ENCODE peak calls at places on chromosomes 4 and X, in four cellular contexts. Z is fibroblast of lung, W is foreskin fibroblast, F is GM10248. E is an unnamed sample.

GRCh38 chrX:110394653-110395052 is 36.0 kb downstream of the RTL9 start:
- DNase-seq in Z (peak; percentile 77), W (peak; percentile 87), F (no peak), E (peak; percentile 76)

GRCh38 chrX:48590203-48591103 is 6.8 kb upstream of the WDR13 start:
- DNase-seq in Z (peak; percentile 34), W (no peak), F (no peak), E (peak; percentile 76)

GRCh38 chr4:648579-649292 is 23.4 kb downstream of the PDE6B start:
- DNase-seq in Z (no peak), W (no peak), F (no peak), E (no peak)

GRCh38 chr4:17787315-17787714 is 5.9 kb upstream of the FAM184B start:
- DNase-seq in Z (no peak), W (peak; percentile 69), F (no peak), E (peak; percentile 26)

GRCh38 chr4:1221155-1221870 is 27.6 kb downstream of the CTBP1 start:
- DNase-seq in Z (no peak), W (no peak), F (no peak), E (no peak)

GRCh38 chr4:44320833-44321232 is 127.8 kb downstream of the KCTD8 start:
- DNase-seq in Z (no peak), W (no peak), F (no peak), E (no peak)

GRCh38 chrX:107599371-107599970 is 28.8 kb upstream of the PRPS1 start:
- DNase-seq in Z (peak; percentile 25), W (no peak), F (no peak), E (no peak)

GRCh38 chr4:154491341-154491679 is 289 bp downstream of the DCHS2 start:
- DNase-seq in Z (peak; percentile 31), W (peak; percentile 67), F (peak; percentile 47), E (no peak)

GRCh38 chrX:66672106-66672505 is 33.2 kb upstream of the EDA2R start:
- DNase-seq in Z (no peak), W (peak; percentile 62), F (no peak), E (no peak)

GRCh38 chrX:108271397-108271787 is 166.8 kb downstream of the COL4A6 start:
- DNase-seq in Z (no peak), W (no peak), F (no peak), E (no peak)

GRCh38 chr4:90950385-90950841 is 823.2 kb downstream of the CCSER1 start:
- DNase-seq in Z (peak; percentile 3), W (no peak), F (no peak), E (no peak)

GRCh38 chr4:83075271-83075670 is 39.3 kb downstream of the PLAC8 start:
- DNase-seq in Z (peak; percentile 28), W (peak; percentile 37), F (no peak), E (no peak)

GRCh38 chr4:32562010-32562409 is 1841.8 kb downstream of the PCDH7 start:
- DNase-seq in Z (no peak), W (no peak), F (no peak), E (no peak)
- TF ChIP-seq CTCF in Z (no peak), W (no peak), F (no peak), E (no peak)

DNA sequence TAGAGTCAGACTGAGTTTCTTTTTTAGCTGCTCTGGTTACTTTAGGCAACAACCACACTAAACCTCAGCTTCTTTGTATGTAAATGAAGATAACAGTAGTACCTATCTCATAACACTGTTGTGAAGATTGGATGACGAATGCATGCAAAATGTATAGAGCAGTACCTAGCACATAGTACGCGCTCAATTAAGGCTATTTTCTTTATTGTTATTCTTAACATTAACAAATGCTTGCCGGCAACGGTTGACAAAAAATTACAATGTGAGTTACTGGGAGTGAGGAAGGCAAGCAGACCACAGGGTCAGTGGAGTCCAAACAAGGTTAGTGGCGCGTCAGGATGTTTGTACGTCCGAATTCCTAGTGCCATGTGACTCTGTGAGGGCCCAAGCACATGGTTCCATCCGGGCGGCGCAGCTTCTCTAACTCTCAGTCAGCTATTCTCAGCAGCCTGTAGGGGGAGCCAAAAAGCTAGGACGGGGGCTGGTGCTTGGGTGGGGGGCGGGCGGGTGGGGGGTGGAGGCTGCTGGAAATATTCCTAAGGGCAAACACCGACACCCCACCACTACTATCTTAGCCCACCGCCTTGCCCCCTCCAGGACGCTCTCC is 795 bp upstream of the NALF2 start:
- DNase-seq in Z (peak; percentile 12), W (no peak), F (no peak), E (no peak)
- TF ChIP-seq CTCF in Z (no peak), W (no peak), F (no peak), E (peak; percentile 35)

GRCh38 chr4:151035321-151035720 is 20.2 kb upstream of the LRBA start:
- DNase-seq in Z (no peak), W (no peak), F (no peak), E (no peak)
- TF ChIP-seq CTCF in Z (no peak), W (no peak), F (no peak), E (no peak)

DNA sequence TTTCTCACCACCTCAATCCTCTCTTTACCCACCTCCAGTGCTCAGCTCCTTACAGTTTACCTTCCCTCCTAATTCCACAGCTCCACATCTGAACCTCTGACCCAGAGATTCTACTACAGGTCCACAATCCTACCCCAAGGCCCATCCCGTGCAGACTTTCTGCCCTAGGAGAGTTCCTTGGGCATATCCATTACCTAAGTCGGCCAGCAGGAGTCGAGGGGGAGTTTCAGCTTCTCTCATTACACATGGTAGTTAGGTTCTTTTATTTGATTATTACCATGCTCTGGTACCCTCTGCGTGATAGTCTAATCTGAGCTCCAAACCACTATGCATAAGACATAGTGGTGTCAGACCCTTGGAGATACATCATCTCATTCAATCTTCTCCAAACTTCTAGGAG is 117.9 kb downstream of the SH3RF1 start:
- DNase-seq in Z (no peak), W (no peak), F (no peak), E (no peak)
- TF ChIP-seq CTCF in Z (no peak), W (peak; percentile 2), F (no peak), E (no peak)

DNA sequence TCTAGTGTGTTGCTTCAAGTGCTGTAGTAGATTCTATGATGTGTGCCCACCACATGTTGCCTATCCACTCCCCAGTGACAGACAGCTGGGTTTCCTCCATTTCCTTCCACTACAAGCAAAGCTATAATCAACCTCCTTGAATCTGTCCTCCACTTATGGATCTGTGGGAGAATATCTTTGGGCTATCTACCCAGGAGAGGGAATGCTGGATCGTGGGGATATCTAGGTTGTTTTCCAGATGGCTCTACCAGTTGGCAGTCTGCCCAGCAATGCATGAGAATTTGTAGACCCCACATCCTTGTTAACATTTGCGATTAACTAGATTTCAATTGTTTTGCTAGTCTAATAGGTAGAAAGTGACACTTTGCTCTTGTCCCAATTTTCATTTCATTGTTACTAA is 10.3 kb downstream of the NMU start:
- DNase-seq in Z (no peak), W (no peak), F (no peak), E (no peak)
- TF ChIP-seq CTCF in Z (no peak), W (no peak), F (no peak), E (no peak)

GRCh38 chrX:149487292-149487691 is 17.8 kb downstream of the IDS start:
- DNase-seq in Z (no peak), W (no peak), F (no peak), E (peak; percentile 33)
- TF ChIP-seq CTCF in Z (no peak), W (peak; percentile 22), F (no peak), E (peak; percentile 31)

GRCh38 chr4:70533791-70534190 is 15.4 kb downstream of the AMTN start:
- DNase-seq in Z (no peak), W (no peak), F (no peak), E (no peak)

GRCh38 chr4:70530997-70531396 is 12.6 kb downstream of the AMTN start:
- DNase-seq in Z (no peak), W (no peak), F (no peak), E (no peak)

GRCh38 chr4:70533211-70533610 is 14.8 kb downstream of the AMTN start:
- DNase-seq in Z (no peak), W (no peak), F (no peak), E (no peak)

GRCh38 chr4:70531981-70532380 is 13.6 kb downstream of the AMTN start:
- DNase-seq in Z (no peak), W (no peak), F (no peak), E (no peak)
- TF ChIP-seq CTCF in Z (no peak), W (no peak), F (no peak), E (no peak)

DNA sequence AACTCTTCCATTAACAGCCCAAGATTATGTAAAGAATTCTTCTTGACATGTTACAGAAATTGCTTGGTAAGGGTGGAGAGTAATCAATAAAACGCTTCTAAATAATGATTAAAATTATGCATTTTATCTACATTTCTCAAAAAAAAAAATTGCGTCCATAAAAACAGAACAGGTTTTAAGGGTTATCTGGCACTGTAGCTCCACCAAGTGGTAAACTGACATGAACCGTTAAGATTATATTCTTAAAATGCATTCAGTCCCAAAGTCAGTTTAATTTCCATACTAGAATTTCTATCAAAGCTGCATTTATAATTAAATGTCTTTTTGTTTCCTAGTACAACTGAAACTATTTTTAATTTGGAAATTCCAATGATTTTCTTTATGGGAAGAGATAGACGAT is 214.0 kb upstream of the UGT8 start:
- DNase-seq in Z (peak; percentile 76), W (peak; percentile 73), F (no peak), E (peak; percentile 59)
- TF ChIP-seq CTCF in Z (peak; percentile 47), W (peak; percentile 40), F (peak; percentile 47), E (peak; percentile 41)

E was measured in MCF 10A.